ENCODE peak calls at places on chromosomes 2 and 18, in eight cellular contexts. One of them, this sample, is unnamed.

GRCh38 chr2:28338046-28338753 is 54.5 kb upstream of the FOSL2 start:
- DNase-seq in AG10803: peak
- DNase-seq in endothelial cell: no peak
- DNase-seq in mammary epithelial cell: no peak
- DNase-seq in endodermal cell: no peak
- DNase-seq in choroid plexus epithelial cell: peak
- DNase-seq in heart left ventricle: peak
- DNase-seq in Peyer's patch: peak
- DNase-seq in this sample: no peak

GRCh38 chr2:15050483-15050882 is 418.0 kb downstream of the LRATD1 start:
- DNase-seq in heart left ventricle: no peak
- DNase-seq in mammary epithelial cell: peak
- DNase-seq in choroid plexus epithelial cell: no peak
- DNase-seq in endothelial cell: no peak
- DNase-seq in AG10803: no peak
- DNase-seq in Peyer's patch: no peak
- DNase-seq in endodermal cell: no peak
- DNase-seq in this sample: no peak

GRCh38 chr2:235595420-235596010 is 101.7 kb downstream of the AGAP1 start:
- DNase-seq in heart left ventricle: peak
- DNase-seq in Peyer's patch: peak
- DNase-seq in endodermal cell: peak
- DNase-seq in mammary epithelial cell: peak
- DNase-seq in choroid plexus epithelial cell: peak
- DNase-seq in AG10803: peak
- DNase-seq in endothelial cell: peak
- DNase-seq in this sample: peak

GRCh38 chr2:40360652-40361051 is 91.2 kb downstream of the SLC8A1 start:
- DNase-seq in endodermal cell: no peak
- DNase-seq in choroid plexus epithelial cell: no peak
- DNase-seq in AG10803: no peak
- DNase-seq in Peyer's patch: no peak
- DNase-seq in heart left ventricle: no peak
- DNase-seq in mammary epithelial cell: no peak
- DNase-seq in endothelial cell: no peak
- DNase-seq in this sample: no peak

GRCh38 chr18:76892832-76893231 is 70.5 kb downstream of the ZNF236 start:
- DNase-seq in heart left ventricle: no peak
- DNase-seq in mammary epithelial cell: no peak
- DNase-seq in endothelial cell: no peak
- DNase-seq in endodermal cell: no peak
- DNase-seq in AG10803: peak
- DNase-seq in choroid plexus epithelial cell: no peak
- DNase-seq in Peyer's patch: no peak
- DNase-seq in this sample: no peak

GRCh38 chr2:216665717-216666116 is 29.6 kb downstream of the IGFBP5 start:
- DNase-seq in mammary epithelial cell: peak
- DNase-seq in heart left ventricle: no peak
- DNase-seq in choroid plexus epithelial cell: peak
- DNase-seq in endothelial cell: no peak
- DNase-seq in endodermal cell: peak
- DNase-seq in Peyer's patch: no peak
- DNase-seq in AG10803: no peak
- DNase-seq in this sample: no peak

GRCh38 chr2:171274757-171275156 is 114.1 kb upstream of the TLK1 start:
- DNase-seq in Peyer's patch: no peak
- DNase-seq in choroid plexus epithelial cell: no peak
- DNase-seq in heart left ventricle: no peak
- DNase-seq in mammary epithelial cell: no peak
- DNase-seq in AG10803: no peak
- DNase-seq in endothelial cell: no peak
- DNase-seq in endodermal cell: no peak
- DNase-seq in this sample: no peak

GRCh38 chr2:73268831-73269685 is 15.2 kb downstream of the FBXO41 start:
- DNase-seq in Peyer's patch: peak
- DNase-seq in AG10803: no peak
- DNase-seq in heart left ventricle: no peak
- DNase-seq in endothelial cell: peak
- DNase-seq in mammary epithelial cell: peak
- DNase-seq in endodermal cell: peak
- DNase-seq in choroid plexus epithelial cell: peak
- DNase-seq in this sample: no peak

GRCh38 chr2:159126653-159127052 is 158.2 kb downstream of the TANC1 start:
- DNase-seq in endothelial cell: no peak
- DNase-seq in heart left ventricle: no peak
- DNase-seq in AG10803: peak
- DNase-seq in endodermal cell: no peak
- DNase-seq in mammary epithelial cell: no peak
- DNase-seq in Peyer's patch: no peak
- DNase-seq in choroid plexus epithelial cell: peak
- DNase-seq in this sample: no peak

GRCh38 chr18:12315911-12316310 is 7.9 kb downstream of the TUBB6 start:
- DNase-seq in choroid plexus epithelial cell: no peak
- DNase-seq in Peyer's patch: no peak
- DNase-seq in AG10803: no peak
- DNase-seq in mammary epithelial cell: no peak
- DNase-seq in endodermal cell: peak
- DNase-seq in heart left ventricle: peak
- DNase-seq in endothelial cell: no peak
- DNase-seq in this sample: no peak

GRCh38 chr2:134408791-134409190 is 154.9 kb downstream of the MGAT5 start:
- DNase-seq in heart left ventricle: no peak
- DNase-seq in AG10803: no peak
- DNase-seq in Peyer's patch: no peak
- DNase-seq in choroid plexus epithelial cell: no peak
- DNase-seq in endodermal cell: no peak
- DNase-seq in endothelial cell: no peak
- DNase-seq in mammary epithelial cell: no peak
- DNase-seq in this sample: no peak

GRCh38 chr2:1594281-1595171 is 149.8 kb downstream of the PXDN start:
- DNase-seq in endodermal cell: peak
- DNase-seq in mammary epithelial cell: no peak
- DNase-seq in Peyer's patch: peak
- DNase-seq in choroid plexus epithelial cell: peak
- DNase-seq in AG10803: no peak
- DNase-seq in endothelial cell: no peak
- DNase-seq in heart left ventricle: no peak
- DNase-seq in this sample: no peak

GRCh38 chr2:142065156-142065555 is 65.7 kb downstream of the LRP1B start:
- DNase-seq in endodermal cell: no peak
- DNase-seq in endothelial cell: no peak
- DNase-seq in mammary epithelial cell: no peak
- DNase-seq in heart left ventricle: no peak
- DNase-seq in choroid plexus epithelial cell: no peak
- DNase-seq in Peyer's patch: no peak
- DNase-seq in AG10803: no peak
- DNase-seq in this sample: no peak

GRCh38 chr2:228522276-228522675 is 340.8 kb upstream of the SPHKAP start:
- DNase-seq in heart left ventricle: no peak
- DNase-seq in endothelial cell: no peak
- DNase-seq in endodermal cell: no peak
- DNase-seq in choroid plexus epithelial cell: no peak
- DNase-seq in mammary epithelial cell: no peak
- DNase-seq in Peyer's patch: no peak
- DNase-seq in AG10803: peak
- DNase-seq in this sample: no peak

GRCh38 chr2:240226672-240227537 is 86.4 kb upstream of the OTOS start:
- DNase-seq in heart left ventricle: peak
- DNase-seq in endothelial cell: no peak
- DNase-seq in AG10803: no peak
- DNase-seq in endodermal cell: peak
- DNase-seq in mammary epithelial cell: no peak
- DNase-seq in Peyer's patch: peak
- DNase-seq in choroid plexus epithelial cell: no peak
- DNase-seq in this sample: no peak

GRCh38 chr18:78664851-78665250 is 314.8 kb upstream of the SALL3 start:
- DNase-seq in AG10803: no peak
- DNase-seq in endothelial cell: no peak
- DNase-seq in heart left ventricle: no peak
- DNase-seq in Peyer's patch: no peak
- DNase-seq in choroid plexus epithelial cell: no peak
- DNase-seq in mammary epithelial cell: no peak
- DNase-seq in endodermal cell: no peak
- DNase-seq in this sample: no peak

GRCh38 chr18:7755753-7756475 is 188.8 kb downstream of the PTPRM start:
- DNase-seq in AG10803: peak
- DNase-seq in choroid plexus epithelial cell: peak
- DNase-seq in endothelial cell: no peak
- DNase-seq in heart left ventricle: no peak
- DNase-seq in endodermal cell: no peak
- DNase-seq in Peyer's patch: no peak
- DNase-seq in mammary epithelial cell: no peak
- DNase-seq in this sample: no peak

GRCh38 chr18:67310826-67311225 is 205.7 kb downstream of the DSEL start:
- DNase-seq in mammary epithelial cell: peak
- DNase-seq in choroid plexus epithelial cell: peak
- DNase-seq in AG10803: peak
- DNase-seq in heart left ventricle: no peak
- DNase-seq in endodermal cell: no peak
- DNase-seq in Peyer's patch: no peak
- DNase-seq in endothelial cell: no peak
- DNase-seq in this sample: no peak

GRCh38 chr2:30234180-30234971 is 3.0 kb downstream of the LBH start:
- DNase-seq in mammary epithelial cell: peak
- DNase-seq in endothelial cell: peak
- DNase-seq in Peyer's patch: no peak
- DNase-seq in AG10803: peak
- DNase-seq in heart left ventricle: no peak
- DNase-seq in choroid plexus epithelial cell: peak
- DNase-seq in endodermal cell: peak
- DNase-seq in this sample: no peak

GRCh38 chr2:47569658-47570398 is 166.9 kb downstream of the MSH2 start:
- DNase-seq in endothelial cell: peak
- DNase-seq in AG10803: no peak
- DNase-seq in mammary epithelial cell: peak
- DNase-seq in choroid plexus epithelial cell: peak
- DNase-seq in Peyer's patch: no peak
- DNase-seq in heart left ventricle: no peak
- DNase-seq in endodermal cell: peak
- DNase-seq in this sample: no peak

GRCh38 chr18:35042389-35043066 is 1.3 kb downstream of the MAPRE2 start:
- DNase-seq in AG10803: no peak
- DNase-seq in choroid plexus epithelial cell: peak
- DNase-seq in heart left ventricle: no peak
- DNase-seq in mammary epithelial cell: no peak
- DNase-seq in Peyer's patch: no peak
- DNase-seq in endodermal cell: no peak
- DNase-seq in endothelial cell: no peak
- DNase-seq in this sample: no peak

GRCh38 chr2:8656160-8656641 is 25.7 kb upstream of the ID2 start:
- DNase-seq in AG10803: peak
- DNase-seq in Peyer's patch: no peak
- DNase-seq in endothelial cell: no peak
- DNase-seq in heart left ventricle: no peak
- DNase-seq in choroid plexus epithelial cell: peak
- DNase-seq in endodermal cell: no peak
- DNase-seq in mammary epithelial cell: no peak
- DNase-seq in this sample: no peak

GRCh38 chr2:240481720-240482119 is 46.3 kb downstream of the GPC1 start:
- DNase-seq in Peyer's patch: peak
- DNase-seq in endothelial cell: no peak
- DNase-seq in AG10803: no peak
- DNase-seq in mammary epithelial cell: no peak
- DNase-seq in endodermal cell: peak
- DNase-seq in heart left ventricle: no peak
- DNase-seq in choroid plexus epithelial cell: no peak
- DNase-seq in this sample: no peak

GRCh38 chr18:48940854-48941531 is 9.8 kb downstream of the SMAD7 start:
- DNase-seq in AG10803: no peak
- DNase-seq in choroid plexus epithelial cell: no peak
- DNase-seq in Peyer's patch: no peak
- DNase-seq in heart left ventricle: no peak
- DNase-seq in endodermal cell: no peak
- DNase-seq in mammary epithelial cell: no peak
- DNase-seq in endothelial cell: peak
- DNase-seq in this sample: no peak

GRCh38 chr2:231662028-231662810 is 46.1 kb upstream of the PTMA start:
- DNase-seq in endodermal cell: peak
- DNase-seq in endothelial cell: peak
- DNase-seq in choroid plexus epithelial cell: peak
- DNase-seq in mammary epithelial cell: peak
- DNase-seq in heart left ventricle: peak
- DNase-seq in Peyer's patch: peak
- DNase-seq in AG10803: peak
- DNase-seq in this sample: no peak
- TF ChIP-seq CTCF in endodermal cell: no peak
- TF ChIP-seq CTCF in endothelial cell: no peak
- TF ChIP-seq CTCF in choroid plexus epithelial cell: no peak
- TF ChIP-seq CTCF in mammary epithelial cell: no peak
- TF ChIP-seq CTCF in heart left ventricle: no peak
- TF ChIP-seq CTCF in Peyer's patch: peak
- TF ChIP-seq CTCF in AG10803: no peak
- TF ChIP-seq CTCF in this sample: no peak

DNA sequence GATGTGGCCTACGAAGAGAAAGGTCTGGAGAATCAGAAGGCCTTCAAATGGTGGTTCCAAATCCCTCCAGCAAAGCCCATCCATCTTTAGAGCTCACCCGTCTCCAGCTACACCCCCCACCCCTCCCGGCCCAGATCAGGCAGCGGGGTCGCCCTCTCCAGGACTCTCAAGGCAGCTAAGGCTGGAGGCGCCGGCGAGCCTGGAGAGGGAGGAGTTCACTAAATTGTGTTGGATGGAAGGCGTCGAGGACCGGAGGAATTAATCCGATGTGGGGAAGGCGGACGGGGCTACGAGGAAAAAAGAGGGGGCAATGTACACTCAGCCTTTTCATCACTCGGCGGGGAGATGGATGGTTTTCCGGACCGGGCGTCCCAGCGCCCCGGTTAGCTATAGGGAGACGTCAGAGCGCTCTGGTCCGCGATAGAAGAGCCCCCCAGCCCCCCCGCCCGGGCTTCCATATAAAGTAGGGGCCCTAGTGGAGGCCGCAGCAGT is at the start of gene GRP:
- DNase-seq in heart left ventricle: no peak
- DNase-seq in choroid plexus epithelial cell: no peak
- DNase-seq in endothelial cell: no peak
- DNase-seq in AG10803: no peak
- DNase-seq in endodermal cell: peak
- DNase-seq in mammary epithelial cell: no peak
- DNase-seq in Peyer's patch: no peak
- DNase-seq in this sample: peak
- TF ChIP-seq CTCF in heart left ventricle: no peak
- TF ChIP-seq CTCF in choroid plexus epithelial cell: no peak
- TF ChIP-seq CTCF in endothelial cell: no peak
- TF ChIP-seq CTCF in AG10803: no peak
- TF ChIP-seq CTCF in endodermal cell: peak
- TF ChIP-seq CTCF in mammary epithelial cell: no peak
- TF ChIP-seq CTCF in Peyer's patch: no peak
- TF ChIP-seq CTCF in this sample: no peak

GRCh38 chr18:62802523-62802922 is 87.2 kb downstream of the PHLPP1 start:
- DNase-seq in AG10803: no peak
- DNase-seq in choroid plexus epithelial cell: peak
- DNase-seq in mammary epithelial cell: no peak
- DNase-seq in endodermal cell: no peak
- DNase-seq in heart left ventricle: no peak
- DNase-seq in Peyer's patch: no peak
- DNase-seq in endothelial cell: no peak
- DNase-seq in this sample: no peak
- TF ChIP-seq CTCF in AG10803: no peak
- TF ChIP-seq CTCF in choroid plexus epithelial cell: peak
- TF ChIP-seq CTCF in mammary epithelial cell: no peak
- TF ChIP-seq CTCF in endodermal cell: peak
- TF ChIP-seq CTCF in heart left ventricle: peak
- TF ChIP-seq CTCF in Peyer's patch: peak
- TF ChIP-seq CTCF in endothelial cell: no peak
- TF ChIP-seq CTCF in this sample: peak

GRCh38 chr2:127037456-127037855 is 69.5 kb downstream of the BIN1 start:
- DNase-seq in endodermal cell: no peak
- DNase-seq in endothelial cell: no peak
- DNase-seq in AG10803: no peak
- DNase-seq in heart left ventricle: no peak
- DNase-seq in choroid plexus epithelial cell: peak
- DNase-seq in Peyer's patch: no peak
- DNase-seq in mammary epithelial cell: no peak
- DNase-seq in this sample: no peak
- TF ChIP-seq CTCF in endodermal cell: no peak
- TF ChIP-seq CTCF in endothelial cell: no peak
- TF ChIP-seq CTCF in AG10803: no peak
- TF ChIP-seq CTCF in heart left ventricle: no peak
- TF ChIP-seq CTCF in choroid plexus epithelial cell: no peak
- TF ChIP-seq CTCF in Peyer's patch: no peak
- TF ChIP-seq CTCF in mammary epithelial cell: no peak
- TF ChIP-seq CTCF in this sample: no peak